ENCODE peak calls at places on chromosomes 2 and 18, in six cellular contexts. One of them, this sample, is unnamed.

GRCh38 chr2:122713800-122714199 is 958.3 kb downstream of the TSN start:
- DNase-seq in sigmoid colon: no peak
- DNase-seq in SK-N-SH: no peak
- DNase-seq in A549: no peak
- DNase-seq in K562: no peak
- DNase-seq in transverse colon: no peak
- DNase-seq in this sample: no peak

GRCh38 chr2:57943271-57943670 is 103.3 kb upstream of the VRK2 start:
- DNase-seq in sigmoid colon: no peak
- DNase-seq in SK-N-SH: no peak
- DNase-seq in A549: no peak
- DNase-seq in K562: no peak
- DNase-seq in transverse colon: no peak
- DNase-seq in this sample: no peak

GRCh38 chr2:75894170-75894569 is 183.5 kb upstream of the GCFC2 start:
- DNase-seq in sigmoid colon: no peak
- DNase-seq in SK-N-SH: no peak
- DNase-seq in A549: no peak
- DNase-seq in K562: no peak
- DNase-seq in transverse colon: no peak
- DNase-seq in this sample: no peak

GRCh38 chr2:222943820-222944219 is 83.0 kb downstream of the ACSL3 start:
- DNase-seq in sigmoid colon: no peak
- DNase-seq in SK-N-SH: no peak
- DNase-seq in A549: no peak
- DNase-seq in K562: no peak
- DNase-seq in transverse colon: no peak
- DNase-seq in this sample: no peak

GRCh38 chr18:42028232-42028832 is 73.3 kb downstream of the PIK3C3 start:
- DNase-seq in sigmoid colon: no peak
- DNase-seq in SK-N-SH: peak; percentile 37
- DNase-seq in A549: peak; percentile 7
- DNase-seq in K562: peak; percentile 29
- DNase-seq in transverse colon: no peak
- DNase-seq in this sample: no peak

GRCh38 chr18:57833441-57834101 is 30.5 kb upstream of the ATP8B1 start:
- DNase-seq in sigmoid colon: no peak
- DNase-seq in SK-N-SH: no peak
- DNase-seq in A549: no peak
- DNase-seq in K562: peak; percentile 18
- DNase-seq in transverse colon: no peak
- DNase-seq in this sample: no peak

GRCh38 chr2:99737526-99737925 is 247.7 kb upstream of the REV1 start:
- DNase-seq in sigmoid colon: no peak
- DNase-seq in SK-N-SH: no peak
- DNase-seq in A549: no peak
- DNase-seq in K562: no peak
- DNase-seq in transverse colon: no peak
- DNase-seq in this sample: no peak

GRCh38 chr2:98297817-98298684 is 48.2 kb upstream of the CNGA3 start:
- DNase-seq in sigmoid colon: no peak
- DNase-seq in SK-N-SH: no peak
- DNase-seq in A549: no peak
- DNase-seq in K562: no peak
- DNase-seq in transverse colon: no peak
- DNase-seq in this sample: no peak

GRCh38 chr2:150698016-150698661 is 210.7 kb upstream of the RND3 start:
- DNase-seq in sigmoid colon: no peak
- DNase-seq in SK-N-SH: no peak
- DNase-seq in A549: no peak
- DNase-seq in K562: no peak
- DNase-seq in transverse colon: no peak
- DNase-seq in this sample: no peak

GRCh38 chr2:20467789-20468548 is 21.1 kb downstream of the RHOB start:
- DNase-seq in sigmoid colon: peak; percentile 55
- DNase-seq in SK-N-SH: no peak
- DNase-seq in A549: no peak
- DNase-seq in K562: no peak
- DNase-seq in transverse colon: no peak
- DNase-seq in this sample: peak; percentile 24

GRCh38 chr2:195252018-195252417 is 405.0 kb upstream of the SLC39A10 start:
- DNase-seq in sigmoid colon: no peak
- DNase-seq in SK-N-SH: no peak
- DNase-seq in A549: no peak
- DNase-seq in K562: no peak
- DNase-seq in transverse colon: no peak
- DNase-seq in this sample: no peak

GRCh38 chr18:65623686-65624085 is 127.1 kb upstream of the CDH7 start:
- DNase-seq in sigmoid colon: no peak
- DNase-seq in SK-N-SH: no peak
- DNase-seq in A549: no peak
- DNase-seq in K562: no peak
- DNase-seq in transverse colon: no peak
- DNase-seq in this sample: no peak

DNA sequence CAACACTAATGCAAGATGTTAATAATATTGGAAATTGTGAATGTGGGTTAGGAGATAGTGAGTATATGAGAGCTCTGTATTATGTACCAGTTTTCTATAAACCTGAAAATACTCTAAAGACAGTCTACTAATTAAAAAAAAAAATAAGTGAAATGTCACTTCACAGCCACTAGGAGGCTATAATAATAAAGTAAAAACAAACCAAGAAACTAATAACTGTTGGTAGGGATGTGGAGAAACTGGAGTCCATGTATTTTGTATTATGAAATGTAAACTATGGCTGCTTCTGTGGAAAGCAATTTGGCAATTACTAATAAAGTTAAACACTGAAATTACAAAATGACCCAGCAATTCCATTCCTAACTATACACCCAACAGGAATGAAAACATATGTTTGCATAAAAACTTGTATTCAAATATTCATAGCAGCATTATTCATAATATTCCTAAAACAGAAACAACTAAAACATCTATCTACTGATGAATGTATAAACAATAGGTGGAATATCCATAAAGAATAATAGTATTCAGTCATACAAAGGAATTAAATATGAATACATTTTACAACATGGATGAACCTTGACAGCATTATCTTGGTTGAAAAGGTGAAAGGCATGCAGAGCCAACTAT is 36.2 kb downstream of the CCDC178 start:
- DNase-seq in sigmoid colon: no peak
- DNase-seq in SK-N-SH: peak; percentile 11
- DNase-seq in A549: no peak
- DNase-seq in K562: no peak
- DNase-seq in transverse colon: no peak
- DNase-seq in this sample: no peak
- TF ChIP-seq EP300 in sigmoid colon: no peak
- TF ChIP-seq EP300 in SK-N-SH: no peak
- TF ChIP-seq EP300 in A549: no peak
- TF ChIP-seq EP300 in K562: no peak
- TF ChIP-seq EP300 in transverse colon: no peak
- TF ChIP-seq EP300 in this sample: no peak

DNA sequence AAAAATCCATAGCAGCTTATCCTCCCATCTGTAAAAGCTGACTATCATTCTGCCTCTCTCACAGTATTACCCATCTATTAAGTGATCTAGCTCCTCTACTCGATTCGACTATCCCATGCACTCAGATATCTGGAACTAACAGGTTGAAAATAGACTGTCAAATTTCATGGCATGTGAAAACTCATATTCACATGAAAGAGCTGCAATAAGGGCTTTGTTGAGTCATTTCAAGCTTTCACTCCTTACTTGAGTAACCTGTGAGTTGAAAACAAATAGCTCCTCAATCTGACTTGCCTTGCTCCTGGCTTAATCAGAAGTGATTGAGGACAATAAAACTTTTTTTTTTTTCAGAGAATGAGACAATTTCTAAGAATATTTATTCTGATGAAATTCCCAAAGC is 192.4 kb upstream of the ERBB4 start:
- DNase-seq in sigmoid colon: no peak
- DNase-seq in SK-N-SH: no peak
- DNase-seq in A549: no peak
- DNase-seq in K562: no peak
- DNase-seq in transverse colon: no peak
- DNase-seq in this sample: no peak
- TF ChIP-seq EP300 in sigmoid colon: no peak
- TF ChIP-seq EP300 in SK-N-SH: no peak
- TF ChIP-seq EP300 in A549: no peak
- TF ChIP-seq EP300 in K562: no peak
- TF ChIP-seq EP300 in transverse colon: no peak
- TF ChIP-seq EP300 in this sample: no peak

GRCh38 chr2:32798841-32799240 is 147.9 kb upstream of the LTBP1 start:
- DNase-seq in sigmoid colon: no peak
- DNase-seq in SK-N-SH: no peak
- DNase-seq in A549: no peak
- DNase-seq in K562: no peak
- DNase-seq in transverse colon: no peak
- DNase-seq in this sample: no peak
- TF ChIP-seq EP300 in sigmoid colon: no peak
- TF ChIP-seq EP300 in SK-N-SH: no peak
- TF ChIP-seq EP300 in A549: no peak
- TF ChIP-seq EP300 in K562: no peak
- TF ChIP-seq EP300 in transverse colon: no peak
- TF ChIP-seq EP300 in this sample: no peak

GRCh38 chr2:143128681-143129580 is at the start of gene ARHGAP15:
- DNase-seq in sigmoid colon: no peak
- DNase-seq in SK-N-SH: no peak
- DNase-seq in A549: no peak
- DNase-seq in K562: no peak
- DNase-seq in transverse colon: peak; percentile 39
- DNase-seq in this sample: peak; percentile 27
- TF ChIP-seq EP300 in sigmoid colon: no peak
- TF ChIP-seq EP300 in SK-N-SH: no peak
- TF ChIP-seq EP300 in A549: no peak
- TF ChIP-seq EP300 in K562: no peak
- TF ChIP-seq EP300 in transverse colon: no peak
- TF ChIP-seq EP300 in this sample: no peak

GRCh38 chr2:218036371-218036770 is 32.7 kb upstream of the RUFY4 start:
- DNase-seq in sigmoid colon: no peak
- DNase-seq in SK-N-SH: no peak
- DNase-seq in A549: no peak
- DNase-seq in K562: no peak
- DNase-seq in transverse colon: no peak
- DNase-seq in this sample: no peak

GRCh38 chr2:218040883-218041282 is 28.2 kb upstream of the RUFY4 start:
- DNase-seq in sigmoid colon: no peak
- DNase-seq in SK-N-SH: no peak
- DNase-seq in A549: no peak
- DNase-seq in K562: no peak
- DNase-seq in transverse colon: no peak
- DNase-seq in this sample: no peak

GRCh38 chr2:218041302-218042165 is 27.5 kb upstream of the RUFY4 start:
- DNase-seq in sigmoid colon: no peak
- DNase-seq in SK-N-SH: no peak
- DNase-seq in A549: no peak
- DNase-seq in K562: no peak
- DNase-seq in transverse colon: no peak
- DNase-seq in this sample: no peak

GRCh38 chr2:218035463-218036100 is 32.8 kb upstream of the TNS1 start:
- DNase-seq in sigmoid colon: no peak
- DNase-seq in SK-N-SH: no peak
- DNase-seq in A549: no peak
- DNase-seq in K562: no peak
- DNase-seq in transverse colon: no peak
- DNase-seq in this sample: no peak

DNA sequence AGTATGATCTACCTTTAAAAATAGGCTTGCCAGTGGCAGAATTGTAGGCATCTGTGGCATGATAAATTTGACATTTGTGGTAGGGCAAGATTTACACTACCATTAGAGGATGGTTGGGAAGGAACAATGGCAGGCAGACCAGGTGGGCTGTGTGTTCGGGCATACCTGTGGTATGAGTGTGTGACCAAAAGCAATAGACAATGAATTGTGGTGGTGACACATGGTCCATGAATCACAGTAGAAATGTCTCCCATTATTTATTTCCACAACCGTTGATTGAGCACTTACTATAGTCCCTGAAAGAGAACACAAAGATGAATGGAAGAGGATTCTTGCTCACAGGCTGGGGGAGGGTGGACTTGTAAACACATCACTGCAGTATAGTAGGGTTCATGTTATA is 29.9 kb upstream of the RUFY4 start:
- DNase-seq in sigmoid colon: no peak
- DNase-seq in SK-N-SH: no peak
- DNase-seq in A549: no peak
- DNase-seq in K562: no peak
- DNase-seq in transverse colon: no peak
- DNase-seq in this sample: no peak
- TF ChIP-seq EP300 in sigmoid colon: no peak
- TF ChIP-seq EP300 in SK-N-SH: no peak
- TF ChIP-seq EP300 in A549: no peak
- TF ChIP-seq EP300 in K562: no peak
- TF ChIP-seq EP300 in transverse colon: no peak
- TF ChIP-seq EP300 in this sample: no peak

GRCh38 chr18:45569566-45569965 is 45.7 kb upstream of the SLC14A2 start:
- DNase-seq in sigmoid colon: no peak
- DNase-seq in SK-N-SH: no peak
- DNase-seq in A549: no peak
- DNase-seq in K562: no peak
- DNase-seq in transverse colon: no peak
- DNase-seq in this sample: no peak

GRCh38 chr18:45565280-45565970 is 49.9 kb upstream of the SLC14A2 start:
- DNase-seq in sigmoid colon: no peak
- DNase-seq in SK-N-SH: no peak
- DNase-seq in A549: no peak
- DNase-seq in K562: no peak
- DNase-seq in transverse colon: no peak
- DNase-seq in this sample: no peak

GRCh38 chr18:45566025-45566740 is 49.1 kb upstream of the SLC14A2 start:
- DNase-seq in sigmoid colon: no peak
- DNase-seq in SK-N-SH: no peak
- DNase-seq in A549: no peak
- DNase-seq in K562: no peak
- DNase-seq in transverse colon: no peak
- DNase-seq in this sample: no peak

GRCh38 chr18:45568017-45568416 is 47.3 kb upstream of the SLC14A2 start:
- DNase-seq in sigmoid colon: no peak
- DNase-seq in SK-N-SH: no peak
- DNase-seq in A549: no peak
- DNase-seq in K562: no peak
- DNase-seq in transverse colon: no peak
- DNase-seq in this sample: no peak

DNA sequence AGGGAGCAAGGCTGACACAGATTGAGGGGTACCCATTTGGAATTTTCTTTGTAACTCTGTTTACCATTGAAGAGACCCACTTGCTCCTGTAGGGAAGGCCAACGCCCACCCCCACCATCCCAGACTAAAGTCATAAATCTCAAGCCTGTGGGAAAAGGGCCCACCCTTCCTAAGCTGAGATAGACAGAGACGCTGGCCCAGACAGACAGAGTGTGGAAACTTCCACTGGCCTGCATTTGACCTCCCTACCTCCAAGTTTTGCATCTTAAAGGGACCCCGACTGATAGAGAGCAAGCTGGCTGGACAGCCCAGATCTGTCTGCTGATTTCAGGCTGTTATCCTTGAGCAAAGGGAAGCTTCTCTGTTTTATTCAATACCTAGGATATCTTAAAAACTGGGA is 48.2 kb upstream of the SLC14A2 start:
- DNase-seq in sigmoid colon: no peak
- DNase-seq in SK-N-SH: no peak
- DNase-seq in A549: no peak
- DNase-seq in K562: no peak
- DNase-seq in transverse colon: no peak
- DNase-seq in this sample: no peak
- TF ChIP-seq EP300 in sigmoid colon: no peak
- TF ChIP-seq EP300 in SK-N-SH: no peak
- TF ChIP-seq EP300 in A549: no peak
- TF ChIP-seq EP300 in K562: no peak
- TF ChIP-seq EP300 in transverse colon: no peak
- TF ChIP-seq EP300 in this sample: no peak